ENCODE peak calls at places on chromosomes 1 and 21, in eight cellular contexts. U is CD8-positive, alpha-beta memory T cell; P is ELR; N is HAP-1; A is LoVo; C is choroid plexus epithelial cell; J is H4; F is RWPE1. Z is an unnamed sample.

GRCh38 chr1:53704804-53705445 is 34.0 kb downstream of the GLIS1 start:
- DNase-seq in U (no peak), P (no peak), N (no peak), A (no peak), C (no peak), J (no peak), F (no peak), Z (no peak)

GRCh38 chr21:32578107-32578691 is 7.1 kb downstream of the TCP10L start:
- DNase-seq in U (peak), P (peak), N (peak), A (peak), C (peak), J (peak), F (no peak), Z (no peak)

GRCh38 chr1:1890506-1891348 is at the start of gene GNB1:
- DNase-seq in U (peak), P (peak), N (peak), A (peak), C (peak), J (peak), F (peak), Z (no peak)

GRCh38 chr1:114009393-114009792 is 30.1 kb downstream of the OLFML3 start:
- DNase-seq in U (no peak), P (peak), N (no peak), A (peak), C (peak), J (peak), F (no peak), Z (no peak)

GRCh38 chr21:44582055-44582454 is 1.7 kb upstream of the KRTAP10-5 start:
- DNase-seq in U (no peak), P (no peak), N (no peak), A (no peak), C (no peak), J (no peak), F (no peak), Z (no peak)

GRCh38 chr21:32423320-32423719 is 10.8 kb downstream of the EVA1C start:
- DNase-seq in U (no peak), P (peak), N (no peak), A (peak), C (peak), J (no peak), F (peak), Z (peak)

GRCh38 chr1:237366667-237367066 is 324.7 kb downstream of the RYR2 start:
- DNase-seq in U (no peak), P (no peak), N (no peak), A (no peak), C (no peak), J (no peak), F (no peak), Z (no peak)

GRCh38 chr1:235127203-235127602 is 1.4 kb downstream of the TOMM20 start:
- DNase-seq in U (no peak), P (no peak), N (no peak), A (no peak), C (peak), J (no peak), F (no peak), Z (no peak)

GRCh38 chr1:187854457-187854856 is 1025.7 kb downstream of the PLA2G4A start:
- DNase-seq in U (no peak), P (no peak), N (no peak), A (no peak), C (no peak), J (no peak), F (no peak), Z (no peak)

GRCh38 chr21:17577701-17578100 is 35.0 kb downstream of the BTG3 start:
- DNase-seq in U (no peak), P (no peak), N (no peak), A (no peak), C (no peak), J (no peak), F (no peak), Z (no peak)

GRCh38 chr1:86832409-86832808 is 81.5 kb downstream of the SELENOF start:
- DNase-seq in U (no peak), P (no peak), N (no peak), A (no peak), C (no peak), J (no peak), F (no peak), Z (no peak)

GRCh38 chr1:77031101-77031662 is 163.9 kb downstream of the ST6GALNAC5 start:
- DNase-seq in U (no peak), P (peak), N (no peak), A (peak), C (peak), J (peak), F (peak), Z (peak)

GRCh38 chr1:160028426-160028825 is 3.4 kb downstream of the PIGM start:
- DNase-seq in U (no peak), P (no peak), N (no peak), A (no peak), C (no peak), J (no peak), F (no peak), Z (no peak)

Z was measured in AG04449.